ENCODE peak calls at places on chromosomes 16 and 17, in four cellular contexts. W is K562, Q is HepG2, A is Panc1. K is an unnamed sample. For H3K4me1, the result is how much of the 10 kb centered on the place peaks cover.

GRCh38 chr17:29046440-29046839 is 3.5 kb downstream of the PIPOX start:
- DNase-seq in W (no peak), Q (no peak), A (no peak), K (no peak)

GRCh38 chr16:17556276-17557052 is 85.7 kb upstream of the XYLT1 start:
- DNase-seq in A (peak), Q (peak), W (peak), K (peak)

GRCh38 chr17:36850794-36851193 is 86.5 kb upstream of the LHX1 start:
- DNase-seq in A (peak), Q (no peak), W (no peak), K (peak)

GRCh38 chr17:67680445-67681224 is 37.1 kb upstream of the NOL11 start:
- DNase-seq in A (no peak), Q (no peak), W (no peak), K (no peak)

GRCh38 chr17:39194089-39194984 is 3.1 kb downstream of the CACNB1 start:
- DNase-seq in W (peak), Q (peak), A (no peak), K (no peak)

GRCh38 chr16:2054543-2055245 is 6.9 kb downstream of the TSC2 start:
- DNase-seq in A (no peak), W (no peak), Q (no peak), K (no peak)

GRCh38 chr16:81720973-81721907 is 57.9 kb upstream of the PLCG2 start:
- DNase-seq in Q (no peak), A (no peak), W (no peak), K (no peak)

GRCh38 chr17:13541032-13541480 is 60.7 kb downstream of the HS3ST3A1 start:
- DNase-seq in A (no peak), Q (no peak), W (no peak), K (peak)

GRCh38 chr17:21213491-21214014 is 408 bp downstream of the TMEM11 start:
- DNase-seq in W (peak), Q (no peak), A (no peak), K (no peak)

GRCh38 chr16:85136213-85136704 is 24.0 kb upstream of the CIBAR2 start:
- DNase-seq in Q (no peak), A (no peak), W (no peak), K (no peak)

GRCh38 chr17:75335315-75335714 is 46.1 kb upstream of the SLC25A19 start:
- DNase-seq in W (no peak), Q (no peak), A (no peak), K (no peak)

GRCh38 chr17:80477647-80478478 is 1.5 kb upstream of the NPTX1 start:
- DNase-seq in W (peak), Q (no peak), A (no peak), K (no peak)

GRCh38 chr17:42274812-42275526 is 1.2 kb downstream of the STAT5B start:
- DNase-seq in A (no peak), W (no peak), Q (no peak), K (no peak)

GRCh38 chr16:12677472-12677871 is 126.2 kb downstream of the CPPED1 start:
- DNase-seq in Q (no peak), A (no peak), W (no peak), K (no peak)

GRCh38 chr17:77512062-77512946 is 371.5 kb downstream of the SEC14L1 start:
- DNase-seq in Q (peak), A (no peak), W (no peak), K (no peak)

GRCh38 chr16:71648921-71649320 is 22.9 kb downstream of the MARVELD3 start:
- DNase-seq in W (no peak), Q (peak), A (no peak), K (no peak)

GRCh38 chr17:75124041-75124818 is 7.3 kb downstream of the NT5C start:
- DNase-seq in Q (peak), A (peak), W (peak), K (peak)

GRCh38 chr16:14307059-14307531 is 236.0 kb downstream of the MRTFB start:
- DNase-seq in A (no peak), Q (no peak), W (no peak), K (no peak)

GRCh38 chr17:50211249-50212120 is 10.1 kb upstream of the COL1A1 start:
- DNase-seq in A (no peak), Q (no peak), W (no peak), K (no peak)

GRCh38 chr16:71249399-71249798 is 18.9 kb upstream of the HYDIN start:
- DNase-seq in W (no peak), Q (no peak), A (no peak), K (no peak)

GRCh38 chr16:66490774-66491715 is 58.9 kb downstream of the TK2 start:
- DNase-seq in W (no peak), Q (no peak), A (no peak), K (no peak)

GRCh38 chr17:79651751-79652150 is 40.9 kb upstream of the RBFOX3 start:
- DNase-seq in A (no peak), Q (no peak), W (no peak), K (no peak)

GRCh38 chr17:74491645-74492044 is 25.2 kb downstream of the CD300A start:
- DNase-seq in W (no peak), A (no peak), Q (no peak), K (no peak)

GRCh38 chr17:76063880-76064546 is 8.3 kb downstream of the SRP68 start:
- DNase-seq in W (no peak), Q (no peak), A (no peak), K (no peak)

GRCh38 chr17:75069783-75070182 is 18.0 kb upstream of the SLC16A5 start:
- DNase-seq in W (no peak), A (no peak), Q (no peak), K (no peak)

GRCh38 chr17:29667969-29668368 is 45.3 kb upstream of the CORO6 start:
- DNase-seq in Q (no peak), A (no peak), W (no peak), K (no peak)

GRCh38 chr17:36717088-36717487 is 115.7 kb downstream of the MRM1 start:
- DNase-seq in Q (no peak), W (no peak), A (no peak), K (no peak)

GRCh38 chr16:66856184-66856730 is 12.0 kb downstream of the CA7 start:
- DNase-seq in Q (no peak), W (no peak), A (no peak), K (no peak)

GRCh38 chr16:89471225-89471624 is 19.1 kb downstream of the ANKRD11 start:
- DNase-seq in Q (no peak), W (no peak), A (no peak), K (no peak)

GRCh38 chr16:57167951-57168350 is 17.9 kb downstream of the PSME3IP1 start:
- DNase-seq in W (no peak), Q (peak), A (no peak), K (peak)
- H3K4me3 ChIP-seq in W (no peak), Q (no peak), A (no peak), K (no peak)

GRCh38 chr16:68736561-68736960 is 531 bp upstream of the CDH1 start:
- DNase-seq in A (no peak), Q (no peak), W (no peak), K (no peak)
- H3K4me1 ChIP-seq in A (under half), Q (half or more), W (under half), K (under half)

GRCh38 chr16:4833584-4833983 is 13.5 kb downstream of the GLYR1 start:
- DNase-seq in Q (no peak), A (no peak), W (no peak), K (no peak)
- TF ChIP-seq TCF7L2 in Q (no peak), A (no peak), W (no peak), K (no peak)

GRCh38 chr17:45761957-45762565 is 22.1 kb upstream of the CRHR1 start:
- DNase-seq in Q (no peak), A (no peak), W (no peak), K (no peak)

GRCh38 chr17:45758544-45758943 is 25.6 kb upstream of the CRHR1 start:
- DNase-seq in Q (no peak), A (no peak), W (no peak), K (no peak)

GRCh38 chr17:45759761-45760160 is 24.4 kb upstream of the CRHR1 start:
- DNase-seq in W (peak), Q (no peak), A (no peak), K (peak)

GRCh38 chr17:45764479-45764878 is 19.6 kb upstream of the CRHR1 start:
- DNase-seq in Q (no peak), W (no peak), A (no peak), K (no peak)

DNA sequence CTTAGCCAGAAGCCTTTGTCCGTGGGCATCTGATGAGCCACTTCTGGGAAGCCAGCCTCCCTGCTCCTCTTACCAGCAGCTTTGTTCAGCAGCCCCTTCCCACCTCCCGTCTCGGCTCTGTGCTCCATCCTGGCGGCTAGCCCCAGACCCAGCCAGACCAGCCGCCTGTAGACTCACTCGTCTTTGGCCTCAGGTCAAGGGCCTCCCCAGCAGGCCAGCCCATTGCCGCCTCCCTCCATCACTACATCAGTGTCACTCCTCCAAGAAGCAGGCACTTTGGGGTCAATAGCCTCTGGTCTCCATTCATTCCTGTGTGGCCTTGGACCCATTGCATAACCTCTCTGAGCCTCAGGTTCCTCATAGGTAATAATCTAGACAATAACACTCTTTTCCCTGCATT is 20.9 kb upstream of the CRHR1 start:
- DNase-seq in W (no peak), A (no peak), Q (no peak), K (no peak)
- H3K4me3 ChIP-seq in W (no peak), A (no peak), Q (no peak), K (no peak)

K was measured in HCT116.